ENCODE peak calls at places on chromosomes 1 and 21, in eight cellular contexts. F is HCT116, A is A549, W is K562, X is endothelial cell of umbilical vein, O is H1, I is HepG2, R is GM12878. G is an unnamed sample.

GRCh38 chr1:56627636-56628039 is 17.5 kb upstream of the PRKAA2 start:
- DNase-seq in X (peak), A (peak), W (no peak), F (no peak), R (no peak), I (peak), O (no peak), G (no peak)

GRCh38 chr1:163361123-163361934 is 39.6 kb downstream of the NUF2 start:
- DNase-seq in O (no peak), W (no peak), X (no peak), I (peak), F (peak), A (peak), R (no peak), G (peak)

GRCh38 chr1:92315766-92316413 is 17.0 kb downstream of the RPAP2 start:
- DNase-seq in W (no peak), R (no peak), O (no peak), A (no peak), I (no peak), X (no peak), F (no peak), G (no peak)

GRCh38 chr1:164640673-164641352 is 81.8 kb downstream of the PBX1 start:
- DNase-seq in A (no peak), O (no peak), X (no peak), I (no peak), R (no peak), W (no peak), F (no peak), G (no peak)

GRCh38 chr21:41511858-41512257 is 3.9 kb upstream of the TMPRSS2 start:
- DNase-seq in W (no peak), I (no peak), F (no peak), X (no peak), A (no peak), O (no peak), R (no peak), G (no peak)

GRCh38 chr1:27618341-27619067 is 14.6 kb upstream of the AHDC1 start:
- DNase-seq in W (no peak), A (no peak), X (no peak), R (no peak), F (no peak), I (no peak), O (no peak), G (peak)

GRCh38 chr1:103489881-103490280 is 35.6 kb upstream of the RNPC3 start:
- DNase-seq in X (no peak), W (no peak), R (no peak), O (no peak), F (no peak), I (no peak), A (peak), G (no peak)

GRCh38 chr21:22885614-22886013 is 1887.4 kb downstream of the NCAM2 start:
- DNase-seq in X (no peak), A (no peak), W (no peak), O (no peak), R (no peak), F (no peak), I (no peak), G (no peak)

GRCh38 chr1:176691251-176692228 is 228.6 kb downstream of the PAPPA2 start:
- DNase-seq in I (peak), W (peak), A (peak), R (peak), O (peak), X (peak), F (peak), G (peak)

GRCh38 chr1:24323281-24323680 is 4.1 kb downstream of the GRHL3 start:
- DNase-seq in R (no peak), O (no peak), W (no peak), I (no peak), A (no peak), X (no peak), F (no peak), G (no peak)

GRCh38 chr1:204714861-204715511 is 29.4 kb upstream of the LRRN2 start:
- DNase-seq in X (no peak), A (no peak), W (no peak), O (no peak), I (no peak), F (no peak), R (peak), G (no peak)

GRCh38 chr1:22828151-22828817 is 117.6 kb downstream of the EPHB2 start:
- DNase-seq in O (no peak), I (no peak), W (no peak), R (no peak), X (no peak), A (no peak), F (no peak), G (no peak)

GRCh38 chr1:233945573-233945972 is 41.1 kb downstream of the SLC35F3 start:
- DNase-seq in F (peak), A (peak), X (no peak), R (peak), W (no peak), O (no peak), I (no peak), G (no peak)

GRCh38 chr1:58883888-58884482 is 100.1 kb upstream of the JUN start:
- DNase-seq in O (no peak), X (peak), R (no peak), I (no peak), W (peak), A (no peak), F (no peak), G (peak)

GRCh38 chr1:22662318-22662717 is 9.3 kb downstream of the C1QB start:
- DNase-seq in A (peak), X (no peak), F (peak), W (peak), R (no peak), O (no peak), I (no peak), G (peak)

GRCh38 chr1:212286437-212287131 is 1.4 kb downstream of the PPP2R5A start:
- DNase-seq in I (no peak), O (no peak), W (peak), A (no peak), R (no peak), X (peak), F (no peak), G (no peak)

GRCh38 chr1:186763107-186763506 is 65.6 kb upstream of the PLA2G4A start:
- DNase-seq in R (no peak), X (peak), I (no peak), F (no peak), O (no peak), W (no peak), A (peak), G (no peak)

GRCh38 chr1:153387001-153387400 is 3.9 kb downstream of the S100A8 start:
- DNase-seq in R (no peak), A (no peak), F (no peak), I (no peak), X (no peak), W (no peak), O (no peak), G (no peak)

GRCh38 chr1:151536499-151536898 is 3.6 kb upstream of the TUFT1 start:
- DNase-seq in W (no peak), I (no peak), X (no peak), F (no peak), R (no peak), O (no peak), A (no peak), G (no peak)

GRCh38 chr21:42461185-42461520 is 34.9 kb downstream of the RSPH1 start:
- DNase-seq in I (no peak), R (no peak), X (no peak), A (no peak), F (no peak), W (no peak), O (no peak), G (no peak)

GRCh38 chr1:62765981-62766380 is 18.0 kb upstream of the ATG4C start:
- DNase-seq in F (no peak), O (no peak), R (no peak), A (no peak), W (no peak), I (no peak), X (no peak), G (no peak)

DNA sequence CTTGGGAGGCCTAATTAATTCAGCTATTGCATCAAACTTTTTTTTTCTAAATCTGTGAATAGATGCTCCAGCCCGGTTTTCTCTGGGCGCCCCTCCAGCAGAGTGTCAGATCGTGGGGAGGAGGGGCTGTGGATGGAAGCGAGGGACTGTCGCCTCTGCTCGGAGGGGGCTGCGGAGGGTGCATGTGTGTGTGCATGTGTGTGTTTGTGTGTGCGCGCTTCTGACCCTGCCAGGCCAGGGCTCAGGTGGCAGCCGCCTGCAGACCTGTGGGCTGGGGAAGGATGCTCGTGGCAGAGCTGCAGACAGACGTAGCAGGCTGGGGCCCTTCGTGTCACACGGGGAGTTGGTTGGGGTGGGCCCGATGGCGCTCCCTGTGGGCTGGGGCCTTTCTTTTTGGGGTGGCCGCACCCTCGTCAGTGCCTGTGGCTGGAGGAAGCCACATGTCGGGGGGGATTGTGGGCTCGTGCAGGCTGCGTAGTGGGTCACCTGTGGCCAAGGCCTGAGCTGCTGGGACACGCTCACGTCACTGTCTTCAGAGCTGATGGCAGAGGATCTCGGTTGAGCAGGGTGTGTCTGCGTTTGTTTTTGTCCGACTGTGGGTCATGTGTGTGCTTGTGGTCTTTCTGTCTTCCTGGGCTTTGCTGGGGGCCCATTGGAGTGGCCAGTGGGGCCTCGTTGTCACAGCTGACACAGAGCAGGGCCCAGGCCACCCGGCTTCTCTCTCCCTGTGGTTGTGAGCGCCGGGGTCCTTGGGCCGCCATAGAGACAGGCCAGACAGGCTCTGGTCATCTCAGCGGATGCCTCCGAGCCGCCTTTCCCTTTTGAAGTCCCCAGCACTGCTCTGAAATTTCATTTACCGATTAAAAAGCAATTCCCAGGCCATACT is 2.9 kb downstream of the SKI start:
- DNase-seq in F (no peak), A (no peak), O (no peak), I (no peak), X (peak), W (peak), R (no peak), G (no peak)
- TF ChIP-seq MAX in F (no peak), A (no peak), O (no peak), I (no peak), X (no peak), W (peak), R (no peak), G (peak)

GRCh38 chr1:2203671-2204383 is 9.3 kb upstream of the FAAP20 start:
- DNase-seq in W (no peak), A (no peak), F (no peak), R (no peak), O (no peak), I (no peak), X (no peak), G (no peak)

GRCh38 chr1:2204384-2205190 is 10.0 kb upstream of the FAAP20 start:
- DNase-seq in I (peak), R (no peak), X (peak), O (peak), F (no peak), W (peak), A (no peak), G (peak)

GRCh38 chr1:2206813-2207488 is 12.4 kb upstream of the FAAP20 start:
- DNase-seq in O (no peak), R (no peak), X (no peak), A (no peak), F (no peak), W (peak), I (no peak), G (no peak)

GRCh38 chr1:2202843-2203601 is 8.4 kb upstream of the FAAP20 start:
- DNase-seq in X (no peak), F (no peak), W (no peak), A (no peak), O (no peak), R (no peak), I (no peak), G (no peak)

DNA sequence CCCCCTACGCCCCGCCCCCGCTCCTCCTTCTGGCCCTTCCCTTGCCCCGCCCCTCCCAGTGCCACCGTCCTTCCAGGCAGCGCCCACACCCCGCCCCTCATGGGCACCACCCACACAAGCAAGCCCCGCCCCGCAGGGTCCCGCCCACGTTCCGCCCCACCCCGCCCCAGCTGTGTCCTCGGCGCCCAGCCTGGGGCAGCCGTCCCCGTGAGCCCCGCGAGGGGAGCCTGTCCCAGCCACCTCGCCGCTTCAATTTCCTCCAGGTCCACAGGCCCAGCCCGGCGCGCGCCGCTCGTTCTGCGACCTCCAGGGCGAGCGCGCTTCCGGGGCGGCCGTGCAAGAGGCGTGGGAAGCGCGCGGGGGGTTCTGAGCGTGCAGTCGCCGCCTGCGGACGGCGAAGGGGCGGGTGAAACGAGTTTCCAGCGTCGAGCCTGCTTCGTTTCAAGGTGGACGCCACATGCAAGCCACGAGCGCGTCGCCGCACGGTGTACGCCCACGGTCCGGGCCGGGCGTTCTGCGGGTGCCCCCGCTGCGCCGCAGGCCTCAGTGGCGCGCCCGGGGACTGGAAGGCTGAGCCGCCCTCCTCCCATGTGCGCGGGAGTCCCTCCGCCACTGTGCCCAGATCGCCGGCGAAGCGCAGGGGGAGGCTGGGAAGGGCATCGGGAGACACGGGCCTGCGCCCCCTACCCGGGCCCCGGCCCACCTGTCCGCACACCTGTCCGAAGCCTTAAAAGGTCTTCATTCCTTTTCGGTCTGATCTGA is 10.8 kb upstream of the FAAP20 start:
- DNase-seq in R (peak), X (peak), O (peak), W (no peak), I (peak), F (peak), A (peak), G (peak)
- TF ChIP-seq POLR2A in R (peak), X (no peak), O (peak), W (peak), I (no peak), F (no peak), A (peak), G (no peak)

GRCh38 chr1:230169454-230170152 is 102.6 kb downstream of the GALNT2 start:
- DNase-seq in W (no peak), O (no peak), I (no peak), R (peak), A (no peak), X (no peak), F (no peak), G (no peak)
- TF ChIP-seq MAX in W (no peak), O (no peak), I (no peak), R (no peak), A (no peak), X (no peak), F (no peak), G (no peak)

DNA sequence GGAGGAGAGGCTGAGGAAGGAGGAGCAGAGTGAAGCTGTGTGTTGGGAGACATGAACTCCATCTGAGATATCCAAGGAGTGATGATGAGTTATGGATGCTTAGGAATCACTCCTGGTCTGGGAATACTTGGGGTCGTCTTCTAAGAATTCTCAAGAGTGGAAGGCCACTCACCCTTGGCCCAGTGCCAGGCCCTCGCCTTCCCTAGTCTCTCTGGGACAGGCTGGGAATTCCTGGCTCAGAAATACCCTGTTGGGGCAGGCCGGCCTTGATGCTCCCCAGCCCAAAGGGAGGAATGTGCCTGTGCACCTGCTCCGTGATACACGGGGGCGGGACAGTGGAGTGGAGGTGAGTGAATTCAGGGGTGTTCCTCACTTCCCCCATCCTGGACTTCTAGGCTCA is 12.6 kb upstream of the LMNA start:
- DNase-seq in R (no peak), A (no peak), W (no peak), F (no peak), O (no peak), I (no peak), X (peak), G (no peak)
- TF ChIP-seq POLR2A in R (no peak), A (no peak), W (no peak), F (no peak), O (no peak), I (no peak), X (no peak), G (no peak)

GRCh38 chr1:85846706-85847105 is 138.5 kb upstream of the ZNHIT6 start:
- DNase-seq in X (no peak), I (no peak), F (no peak), A (no peak), O (no peak), R (no peak), W (no peak), G (no peak)
- TF ChIP-seq MAX in X (no peak), I (no peak), F (no peak), A (no peak), O (no peak), R (no peak), W (no peak), G (no peak)

DNA sequence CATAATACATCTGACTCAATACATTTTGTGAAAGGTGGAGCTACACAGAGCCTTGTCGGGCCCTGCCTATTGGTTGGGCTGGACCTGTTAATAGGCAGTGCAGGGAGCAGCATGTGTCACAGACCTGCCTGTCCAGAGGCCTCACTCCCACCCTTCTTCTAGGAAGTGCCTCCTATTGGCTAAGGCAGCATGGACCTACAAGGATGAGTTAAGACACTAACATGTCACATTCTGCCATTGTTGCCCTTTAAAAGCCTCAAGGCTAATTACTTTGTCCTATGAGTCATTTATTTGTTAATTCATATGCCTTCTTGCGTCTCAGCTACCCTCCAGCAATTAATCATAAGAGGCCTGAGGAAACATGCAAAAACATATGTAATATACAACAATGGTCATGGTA is 33.4 kb downstream of the CD58 start:
- DNase-seq in O (no peak), A (peak), W (peak), F (peak), I (no peak), X (no peak), R (no peak), G (peak)
- TF ChIP-seq POLR2A in O (no peak), A (no peak), W (no peak), F (no peak), I (no peak), X (no peak), R (no peak), G (no peak)

DNA sequence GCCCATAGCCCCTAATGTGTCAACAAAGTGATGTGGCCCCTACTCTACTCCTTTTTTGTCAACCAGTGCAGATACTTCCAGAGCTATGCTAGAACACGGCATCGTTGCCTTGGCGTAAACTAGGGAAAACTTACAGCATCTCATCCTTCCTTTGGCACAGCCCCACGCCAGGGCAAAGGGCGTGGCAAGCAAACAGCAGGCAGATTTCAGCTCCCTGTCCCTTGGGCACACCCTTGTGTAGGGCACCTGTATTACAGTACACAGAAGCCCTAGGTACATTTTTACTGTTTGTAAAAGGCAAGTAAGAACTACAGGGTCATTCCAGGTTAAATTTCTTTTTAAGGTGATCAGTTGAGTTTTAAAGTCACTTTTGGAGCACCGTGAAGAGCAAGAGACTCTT is 29.3 kb downstream of the PRDX6 start:
- DNase-seq in X (no peak), R (no peak), W (no peak), A (peak), I (peak), O (no peak), F (peak), G (no peak)
- TF ChIP-seq MAX in X (no peak), R (no peak), W (no peak), A (no peak), I (no peak), O (no peak), F (no peak), G (no peak)

DNA sequence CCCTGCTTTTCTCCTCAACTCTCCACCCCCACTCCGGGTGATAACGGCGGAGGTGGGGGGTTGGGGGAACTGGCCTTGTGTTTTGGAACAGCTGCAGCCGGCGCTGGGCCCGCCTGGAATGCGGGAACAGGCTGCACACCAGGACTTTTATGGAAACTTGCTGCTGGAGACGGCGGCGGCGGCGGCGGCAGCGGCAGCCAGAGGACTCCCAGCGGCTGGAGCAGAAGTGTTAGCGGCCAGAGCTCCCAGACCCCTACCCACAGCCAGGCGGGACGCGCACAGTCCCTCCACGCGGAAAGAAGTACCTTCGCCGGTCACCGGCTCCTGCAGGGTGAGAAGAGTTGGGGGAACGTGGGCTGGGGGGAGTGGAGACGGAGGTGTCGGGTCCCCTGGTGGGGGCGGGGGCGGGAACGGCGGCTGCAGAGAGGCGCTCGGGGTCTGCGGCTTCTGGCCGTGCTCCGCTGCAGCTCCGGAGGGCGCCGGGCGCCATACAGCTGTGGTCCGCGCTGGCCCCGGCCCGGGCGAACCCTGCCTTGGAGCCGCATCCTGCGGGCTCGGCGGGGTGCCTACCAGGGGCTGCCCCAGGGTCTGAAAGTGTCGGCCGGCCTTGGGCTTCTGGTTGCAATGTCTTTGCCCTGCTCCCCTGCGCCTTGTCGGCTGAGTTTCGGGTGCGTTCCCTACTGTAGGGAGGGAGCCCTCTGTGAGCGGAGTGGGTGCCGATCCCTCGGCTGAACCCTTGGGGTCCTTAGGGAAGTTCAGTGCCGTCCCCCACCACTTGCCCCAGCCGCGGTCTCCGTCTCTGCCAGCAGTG is at the start of gene NEXN:
- DNase-seq in O (peak), R (no peak), I (peak), X (peak), A (peak), W (peak), F (no peak), G (peak)
- TF ChIP-seq POLR2A in O (peak), R (no peak), I (peak), X (no peak), A (peak), W (no peak), F (no peak), G (no peak)